ENCODE peak calls at places on chromosome 2, in five cellular contexts. G, J, K, L and I are unnamed samples.

GRCh38 chr2:70551156-70551555 is 2.5 kb downstream of the TGFA start:
- DNase-seq in G (no peak), J (no peak), K (no peak), L (no peak), I (no peak)

GRCh38 chr2:237500681-237501424 is 13.8 kb downstream of the MLPH start:
- DNase-seq in G (peak), J (no peak), K (no peak), L (peak), I (peak)

GRCh38 chr2:37782721-37783438 is 111.4 kb upstream of the CDC42EP3 start:
- DNase-seq in G (peak), J (no peak), K (no peak), L (no peak), I (peak)

GRCh38 chr2:47065771-47066380 is 89.2 kb downstream of the STPG4 start:
- DNase-seq in G (peak), J (no peak), K (peak), L (no peak), I (peak)

GRCh38 chr2:144707927-144708326 is 188.0 kb upstream of the ZEB2 start:
- DNase-seq in G (no peak), J (no peak), K (no peak), L (no peak), I (no peak)

GRCh38 chr2:234258562-234259141 is 208.2 kb downstream of the SPP2 start:
- DNase-seq in G (peak), J (no peak), K (no peak), L (no peak), I (peak)

GRCh38 chr2:3464401-3465005 is 54.8 kb downstream of the ADI1 start:
- DNase-seq in G (no peak), J (no peak), K (no peak), L (no peak), I (no peak)

GRCh38 chr2:180406687-180407086 is 399.6 kb upstream of the CWC22 start:
- DNase-seq in G (no peak), J (peak), K (no peak), L (no peak), I (no peak)

GRCh38 chr2:96273763-96274162 is 7.7 kb downstream of the CIAO1 start:
- DNase-seq in G (peak), J (no peak), K (no peak), L (no peak), I (no peak)

GRCh38 chr2:170820647-170821630 is 4.3 kb downstream of the GAD1 start:
- DNase-seq in G (no peak), J (no peak), K (peak), L (no peak), I (no peak)

GRCh38 chr2:240590681-240591111 is 4.2 kb downstream of the CAPN10 start:
- DNase-seq in G (no peak), J (no peak), K (no peak), L (no peak), I (no peak)

GRCh38 chr2:68747413-68747812 is 12.8 kb downstream of the ARHGAP25 start:
- DNase-seq in G (no peak), J (no peak), K (no peak), L (no peak), I (no peak)

GRCh38 chr2:219273887-219274391 is 5.2 kb upstream of the DNAJB2 start:
- DNase-seq in G (peak), J (no peak), K (no peak), L (peak), I (peak)

DNA sequence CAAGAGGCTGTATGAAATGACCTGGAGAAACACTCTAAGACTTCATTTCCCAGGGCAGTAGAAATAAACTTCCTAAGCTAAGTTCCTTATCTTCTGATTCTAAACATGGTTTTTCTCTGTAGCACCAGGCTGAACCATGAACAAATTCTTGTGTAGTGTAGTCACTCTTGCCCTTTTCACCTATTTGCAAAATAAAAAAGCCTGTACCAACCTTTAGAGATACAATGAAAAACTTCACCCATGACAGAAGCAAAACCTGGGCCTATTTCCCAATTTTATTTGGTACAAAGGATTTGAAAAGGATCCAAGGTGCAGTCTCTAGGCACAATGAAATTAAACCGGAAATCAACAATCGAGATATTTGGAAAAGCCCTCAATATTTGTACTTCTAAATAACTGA is 43.6 kb downstream of the POLR1A start:
- DNase-seq in G (peak), J (no peak), K (no peak), L (no peak), I (peak)
- TF ChIP-seq EZH2phosphoT487 in G (no peak), J (no peak), K (no peak), L (no peak), I (no peak)

GRCh38 chr2:80303006-80303741 is 1.4 kb downstream of the LRRTM1 start:
- DNase-seq in G (peak), J (peak), K (peak), L (no peak), I (no peak)

GRCh38 chr2:80303825-80304521 is 579 bp downstream of the LRRTM1 start:
- DNase-seq in G (peak), J (peak), K (peak), L (no peak), I (no peak)

GRCh38 chr2:80302001-80302464 is 2.5 kb downstream of the LRRTM1 start:
- DNase-seq in G (no peak), J (no peak), K (peak), L (no peak), I (no peak)

GRCh38 chr2:80304522-80304878 is at the start of gene LRRTM1:
- DNase-seq in G (peak), J (peak), K (peak), L (no peak), I (no peak)

DNA sequence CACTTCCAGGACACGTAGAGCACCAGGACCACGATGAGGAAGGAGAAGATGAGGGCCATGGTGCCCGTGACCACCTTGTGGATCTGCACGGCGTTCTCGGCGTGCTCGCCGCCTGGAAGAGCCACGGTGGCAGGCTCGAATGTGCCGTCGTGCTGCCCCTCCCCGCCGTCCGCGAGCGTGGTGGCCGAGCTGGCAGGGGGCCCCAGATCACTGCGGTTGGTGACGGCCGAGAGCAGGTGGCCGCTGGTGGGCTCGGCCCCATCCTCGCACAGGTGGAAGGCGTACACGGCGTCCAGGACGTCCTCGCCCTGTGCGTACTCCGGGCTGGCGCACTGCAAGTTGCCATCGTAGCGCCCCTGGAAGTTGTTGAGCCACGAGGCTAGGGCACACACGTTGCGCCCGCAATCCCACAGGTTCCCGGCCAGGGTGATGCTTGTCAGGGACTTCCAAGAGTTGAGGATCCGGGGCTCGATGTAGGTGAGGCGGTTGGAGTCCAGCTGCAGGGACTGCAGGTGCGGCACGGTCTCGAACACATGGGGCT is 2.0 kb downstream of the LRRTM1 start:
- DNase-seq in G (no peak), J (no peak), K (peak), L (no peak), I (no peak)
- TF ChIP-seq EZH2 in G (no peak), J (peak), K (no peak), L (no peak), I (no peak)

DNA sequence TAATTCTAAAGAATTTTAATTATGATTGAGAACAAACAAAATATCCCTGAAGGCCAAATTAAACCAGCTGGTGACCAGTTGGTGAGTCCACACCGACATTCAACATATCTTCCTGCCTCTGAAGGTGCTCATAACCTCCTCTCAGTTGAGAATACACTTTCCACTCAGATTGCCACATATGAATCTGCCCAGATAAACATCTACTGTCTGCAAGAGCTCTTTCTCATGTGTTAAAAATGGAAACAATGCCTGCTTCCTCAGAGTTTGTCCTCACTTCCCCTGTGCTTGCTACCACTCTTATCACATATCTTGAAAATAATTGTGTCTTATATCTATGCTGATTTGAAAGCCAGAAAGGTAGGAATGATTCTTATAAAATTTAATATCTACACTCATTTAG is 177.7 kb upstream of the GULP1 start:
- DNase-seq in G (peak), J (no peak), K (no peak), L (no peak), I (no peak)
- TF ChIP-seq EZH2phosphoT487 in G (no peak), J (no peak), K (no peak), L (no peak), I (no peak)

GRCh38 chr2:26849056-26850001 is 1.4 kb downstream of the DPYSL5 start:
- DNase-seq in G (no peak), J (peak), K (peak), L (no peak), I (no peak)
- TF ChIP-seq EZH2 in G (no peak), J (no peak), K (peak), L (no peak), I (no peak)

GRCh38 chr2:152558174-152559091 is 158.8 kb downstream of the PRPF40A start:
- DNase-seq in G (peak), J (no peak), K (no peak), L (no peak), I (peak)
- TF ChIP-seq EZH2phosphoT487 in G (no peak), J (no peak), K (no peak), L (no peak), I (no peak)

GRCh38 chr2:106885981-106886915 is at the start of gene ST6GAL2:
- DNase-seq in G (peak), J (peak), K (peak), L (no peak), I (peak)
- TF ChIP-seq EZH2 in G (no peak), J (peak), K (no peak), L (no peak), I (no peak)

GRCh38 chr2:36549063-36549662 is 48.8 kb downstream of the FEZ2 start:
- DNase-seq in G (no peak), J (no peak), K (no peak), L (no peak), I (peak)
- TF ChIP-seq EZH2phosphoT487 in G (no peak), J (no peak), K (no peak), L (no peak), I (no peak)

DNA sequence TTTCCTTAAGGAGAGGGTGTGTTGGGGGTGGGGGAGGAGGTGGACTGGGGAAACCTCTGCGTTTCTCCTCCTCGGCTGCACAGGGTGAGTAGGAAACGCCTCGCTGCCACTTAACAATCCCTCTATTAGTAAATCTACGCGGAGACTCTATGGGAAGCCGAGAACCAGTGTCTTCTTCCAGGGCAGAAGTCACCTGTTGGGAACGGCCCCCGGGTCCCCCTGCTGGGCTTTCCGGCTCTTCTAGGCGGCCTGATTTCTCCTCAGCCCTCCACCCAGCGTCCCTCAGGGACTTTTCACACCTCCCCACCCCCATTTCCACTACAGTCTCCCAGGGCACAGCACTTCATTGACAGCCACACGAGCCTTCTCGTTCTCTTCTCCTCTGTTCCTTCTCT is 2.1 kb upstream of the SP9 start:
- DNase-seq in G (no peak), J (peak), K (peak), L (no peak), I (peak)
- TF ChIP-seq EZH2 in G (no peak), J (no peak), K (no peak), L (no peak), I (no peak)